ENCODE peak calls at places on chromosomes 4 and X, in six cellular contexts. One of them, this sample, is unnamed.

GRCh38 chrX:13266641-13267420 is 53.0 kb downstream of the ATXN3L start:
- DNase-seq in tibial nerve: no peak
- DNase-seq in ovary: no peak
- DNase-seq in body of pancreas: no peak
- DNase-seq in AG09309: no peak
- DNase-seq in astrocyte: peak
- DNase-seq in this sample: no peak

GRCh38 chr4:7526491-7526890 is 91.8 kb upstream of the PSAPL1 start:
- DNase-seq in body of pancreas: no peak
- DNase-seq in ovary: no peak
- DNase-seq in AG09309: no peak
- DNase-seq in tibial nerve: no peak
- DNase-seq in astrocyte: no peak
- DNase-seq in this sample: no peak

GRCh38 chrX:16665089-16665488 is 15.1 kb downstream of the S100G start:
- DNase-seq in astrocyte: peak
- DNase-seq in body of pancreas: no peak
- DNase-seq in ovary: no peak
- DNase-seq in tibial nerve: no peak
- DNase-seq in AG09309: no peak
- DNase-seq in this sample: no peak

GRCh38 chrX:2187352-2188115 is 313.2 kb downstream of the DHRSX start:
- DNase-seq in astrocyte: no peak
- DNase-seq in body of pancreas: no peak
- DNase-seq in tibial nerve: no peak
- DNase-seq in AG09309: no peak
- DNase-seq in ovary: no peak
- DNase-seq in this sample: no peak

GRCh38 chrX:6226053-6226645 is 2.5 kb downstream of the NLGN4X start:
- DNase-seq in AG09309: no peak
- DNase-seq in astrocyte: no peak
- DNase-seq in ovary: peak
- DNase-seq in body of pancreas: no peak
- DNase-seq in tibial nerve: no peak
- DNase-seq in this sample: no peak

GRCh38 chrX:77076896-77077295 is 370.3 kb upstream of the FGF16 start:
- DNase-seq in AG09309: no peak
- DNase-seq in tibial nerve: no peak
- DNase-seq in ovary: no peak
- DNase-seq in body of pancreas: no peak
- DNase-seq in astrocyte: no peak
- DNase-seq in this sample: no peak

GRCh38 chrX:150460063-150460462 is 96.9 kb downstream of the MAMLD1 start:
- DNase-seq in ovary: no peak
- DNase-seq in astrocyte: no peak
- DNase-seq in tibial nerve: no peak
- DNase-seq in AG09309: no peak
- DNase-seq in body of pancreas: no peak
- DNase-seq in this sample: no peak

GRCh38 chrX:16113978-16114554 is 9.3 kb upstream of the GRPR start:
- DNase-seq in AG09309: no peak
- DNase-seq in astrocyte: no peak
- DNase-seq in ovary: no peak
- DNase-seq in body of pancreas: no peak
- DNase-seq in tibial nerve: no peak
- DNase-seq in this sample: no peak

GRCh38 chr4:148065069-148065468 is 333.2 kb downstream of the ARHGAP10 start:
- DNase-seq in ovary: no peak
- DNase-seq in body of pancreas: no peak
- DNase-seq in AG09309: peak
- DNase-seq in astrocyte: peak
- DNase-seq in tibial nerve: no peak
- DNase-seq in this sample: no peak

GRCh38 chr4:139514382-139515059 is 41.5 kb downstream of the SETD7 start:
- DNase-seq in astrocyte: no peak
- DNase-seq in tibial nerve: no peak
- DNase-seq in AG09309: no peak
- DNase-seq in ovary: no peak
- DNase-seq in body of pancreas: no peak
- DNase-seq in this sample: no peak

GRCh38 chr4:14977836-14978235 is 24.4 kb upstream of the CPEB2 start:
- DNase-seq in AG09309: no peak
- DNase-seq in ovary: no peak
- DNase-seq in tibial nerve: no peak
- DNase-seq in astrocyte: peak
- DNase-seq in body of pancreas: no peak
- DNase-seq in this sample: no peak

GRCh38 chrX:130028196-130028595 is 45.8 kb downstream of the BCORL1 start:
- DNase-seq in ovary: no peak
- DNase-seq in body of pancreas: peak
- DNase-seq in astrocyte: no peak
- DNase-seq in tibial nerve: peak
- DNase-seq in AG09309: peak
- DNase-seq in this sample: peak

GRCh38 chrX:130027569-130027968 is 45.1 kb downstream of the BCORL1 start:
- DNase-seq in astrocyte: no peak
- DNase-seq in tibial nerve: no peak
- DNase-seq in AG09309: no peak
- DNase-seq in body of pancreas: no peak
- DNase-seq in ovary: no peak
- DNase-seq in this sample: no peak

GRCh38 chrX:130024127-130024526 is 41.7 kb downstream of the BCORL1 start:
- DNase-seq in ovary: peak
- DNase-seq in body of pancreas: peak
- DNase-seq in tibial nerve: peak
- DNase-seq in astrocyte: no peak
- DNase-seq in AG09309: no peak
- DNase-seq in this sample: peak

GRCh38 chrX:130020661-130021324 is 38.4 kb downstream of the BCORL1 start:
- DNase-seq in tibial nerve: no peak
- DNase-seq in AG09309: no peak
- DNase-seq in astrocyte: no peak
- DNase-seq in ovary: no peak
- DNase-seq in body of pancreas: no peak
- DNase-seq in this sample: no peak

GRCh38 chrX:130025256-130025655 is 42.8 kb downstream of the BCORL1 start:
- DNase-seq in ovary: no peak
- DNase-seq in AG09309: no peak
- DNase-seq in tibial nerve: no peak
- DNase-seq in body of pancreas: no peak
- DNase-seq in astrocyte: no peak
- DNase-seq in this sample: no peak
- TF ChIP-seq CTCF in ovary: no peak
- TF ChIP-seq CTCF in AG09309: peak
- TF ChIP-seq CTCF in tibial nerve: no peak
- TF ChIP-seq CTCF in body of pancreas: no peak
- TF ChIP-seq CTCF in astrocyte: no peak
- TF ChIP-seq CTCF in this sample: no peak

GRCh38 chrX:138708268-138708667 is 3.2 kb downstream of the FGF13 start:
- DNase-seq in tibial nerve: no peak
- DNase-seq in body of pancreas: no peak
- DNase-seq in astrocyte: peak
- DNase-seq in ovary: no peak
- DNase-seq in AG09309: no peak
- DNase-seq in this sample: no peak

GRCh38 chrX:138709886-138710285 is 1.6 kb downstream of the FGF13 start:
- DNase-seq in AG09309: no peak
- DNase-seq in body of pancreas: no peak
- DNase-seq in tibial nerve: no peak
- DNase-seq in ovary: no peak
- DNase-seq in astrocyte: no peak
- DNase-seq in this sample: no peak

GRCh38 chrX:138710311-138710791 is 1.2 kb downstream of the FGF13 start:
- DNase-seq in ovary: no peak
- DNase-seq in astrocyte: no peak
- DNase-seq in AG09309: no peak
- DNase-seq in body of pancreas: no peak
- DNase-seq in tibial nerve: no peak
- DNase-seq in this sample: no peak

GRCh38 chrX:138710866-138711331 is 618 bp downstream of the FGF13 start:
- DNase-seq in tibial nerve: no peak
- DNase-seq in body of pancreas: no peak
- DNase-seq in astrocyte: no peak
- DNase-seq in ovary: peak
- DNase-seq in AG09309: no peak
- DNase-seq in this sample: no peak

GRCh38 chrX:138711399-138712347 is at the start of gene FGF13:
- DNase-seq in AG09309: no peak
- DNase-seq in body of pancreas: peak
- DNase-seq in ovary: peak
- DNase-seq in astrocyte: no peak
- DNase-seq in tibial nerve: no peak
- DNase-seq in this sample: no peak
- H3K4me3 ChIP-seq in AG09309: no peak
- H3K4me3 ChIP-seq in body of pancreas: no peak
- H3K4me3 ChIP-seq in ovary: peak
- H3K4me3 ChIP-seq in astrocyte: peak
- H3K4me3 ChIP-seq in tibial nerve: peak
- H3K4me3 ChIP-seq in this sample: no peak

GRCh38 chrX:136467321-136467720 is 20.4 kb upstream of the BRS3 start:
- DNase-seq in body of pancreas: no peak
- DNase-seq in ovary: no peak
- DNase-seq in astrocyte: no peak
- DNase-seq in tibial nerve: no peak
- DNase-seq in AG09309: no peak
- DNase-seq in this sample: no peak
- TF ChIP-seq CTCF in body of pancreas: no peak
- TF ChIP-seq CTCF in ovary: no peak
- TF ChIP-seq CTCF in astrocyte: no peak
- TF ChIP-seq CTCF in tibial nerve: no peak
- TF ChIP-seq CTCF in AG09309: no peak
- TF ChIP-seq CTCF in this sample: no peak

GRCh38 chr4:25088342-25088952 is 57.7 kb upstream of the LGI2 start:
- DNase-seq in AG09309: no peak
- DNase-seq in astrocyte: peak
- DNase-seq in tibial nerve: no peak
- DNase-seq in ovary: no peak
- DNase-seq in body of pancreas: no peak
- DNase-seq in this sample: no peak
- H3K4me3 ChIP-seq in AG09309: peak
- H3K4me3 ChIP-seq in astrocyte: peak
- H3K4me3 ChIP-seq in tibial nerve: no peak
- H3K4me3 ChIP-seq in ovary: peak
- H3K4me3 ChIP-seq in body of pancreas: no peak
- H3K4me3 ChIP-seq in this sample: no peak

This sample was measured in CD8-positive, alpha-beta T cell.